ENCODE peak calls at places on chromosomes 3 and 15, in five cellular contexts. B, U, I, L and J are unnamed samples.

GRCh38 chr3:96966181-96966929 is 152.0 kb downstream of the EPHA6 start:
- DNase-seq in B (no peak), L (no peak), I (no peak), U (no peak), J (no peak)

GRCh38 chr3:58999134-58999778 is 50.6 kb downstream of the CFAP20DC start:
- DNase-seq in B (peak; percentile 33), I (peak; percentile 44), U (no peak), L (no peak), J (no peak)

GRCh38 chr3:194064380-194065118 is 71.4 kb upstream of the HES1 start:
- DNase-seq in B (no peak), I (no peak), L (no peak), U (no peak), J (no peak)

GRCh38 chr3:49454457-49454856 is 15.6 kb upstream of the DAG1 start:
- DNase-seq in U (peak; percentile 78), B (no peak), I (no peak), L (no peak), J (no peak)

GRCh38 chr3:141998674-141999290 is 122.3 kb downstream of the ATP1B3 start:
- DNase-seq in L (no peak), I (peak; percentile 42), B (peak; percentile 35), U (peak; percentile 35), J (no peak)

GRCh38 chr15:90082140-90082713 is 20.0 kb downstream of the IDH2 start:
- DNase-seq in L (no peak), U (no peak), I (no peak), B (no peak), J (no peak)

GRCh38 chr3:171488479-171488878 is 28.3 kb upstream of the TNIK start:
- DNase-seq in L (no peak), I (no peak), B (no peak), U (no peak), J (no peak)

GRCh38 chr15:73004462-73004861 is 47.8 kb upstream of the NEO1 start:
- DNase-seq in L (no peak), U (no peak), I (no peak), B (no peak), J (no peak)

GRCh38 chr3:119664370-119664769 is 4.0 kb upstream of the POPDC2 start:
- DNase-seq in U (no peak), I (peak; percentile 14), L (no peak), B (no peak), J (no peak)

GRCh38 chr3:44072601-44073540 is 168.8 kb upstream of the TOPAZ1 start:
- DNase-seq in L (no peak), U (no peak), B (no peak), I (no peak), J (no peak)

GRCh38 chr3:141151439-141151838 is 80.2 kb upstream of the PXYLP1 start:
- DNase-seq in L (no peak), I (peak; percentile 45), B (no peak), U (peak; percentile 23), J (no peak)

GRCh38 chr15:90000175-90000923 is 775 bp upstream of the ZNF710 start:
- DNase-seq in B (peak; percentile 15), U (no peak), L (no peak), I (peak; percentile 28), J (peak; percentile 81)

GRCh38 chr15:64911317-64912186 is at the start of gene ANKDD1A:
- DNase-seq in L (no peak), I (peak; percentile 28), B (peak; percentile 27), U (peak; percentile 69), J (peak; percentile 69)

GRCh38 chr15:37900286-37901221 is 33.9 kb upstream of the TMCO5A start:
- DNase-seq in U (peak; percentile 38), I (peak; percentile 23), L (no peak), B (peak; percentile 84), J (no peak)

GRCh38 chr3:140910860-140911259 is 30.8 kb upstream of the SLC25A36 start:
- DNase-seq in B (peak; percentile 7), U (peak; percentile 47), L (no peak), I (peak; percentile 20), J (no peak)

GRCh38 chr3:26962419-26963355 is 340.1 kb downstream of the LRRC3B start:
- DNase-seq in B (no peak), I (no peak), L (no peak), U (no peak), J (no peak)

GRCh38 chr3:10444511-10444910 is 60.9 kb downstream of the ATP2B2 start:
- DNase-seq in L (no peak), B (no peak), U (no peak), I (no peak), J (no peak)

GRCh38 chr3:77325702-77326101 is 285.8 kb downstream of the ROBO2 start:
- DNase-seq in L (no peak), B (no peak), U (no peak), I (no peak), J (no peak)

GRCh38 chr3:52784021-52784621 is 6.7 kb downstream of the ITIH1 start:
- DNase-seq in B (no peak), I (no peak), L (no peak), U (no peak), J (no peak)

GRCh38 chr3:130969621-130970020 is 57.0 kb downstream of the ASTE1 start:
- DNase-seq in I (no peak), B (no peak), U (peak; percentile 83), L (no peak), J (no peak)

GRCh38 chr15:26691249-26691648 is 81.6 kb downstream of the GABRB3 start:
- DNase-seq in L (no peak), I (no peak), B (no peak), U (no peak), J (no peak)

GRCh38 chr15:66269326-66270090 is 16.0 kb upstream of the MEGF11 start:
- DNase-seq in I (no peak), B (peak; percentile 71), U (peak; percentile 52), L (no peak), J (peak; percentile 68)

GRCh38 chr3:112604536-112604935 is 36.4 kb downstream of the CCDC80 start:
- DNase-seq in I (peak; percentile 94), L (no peak), U (no peak), B (peak; percentile 86), J (no peak)

GRCh38 chr3:183895296-183895695 is 10.6 kb upstream of the PARL start:
- DNase-seq in B (peak; percentile 55), U (peak; percentile 70), L (no peak), I (peak; percentile 73), J (no peak)

GRCh38 chr15:90106522-90107117 is 4.4 kb upstream of the IDH2 start:
- DNase-seq in B (peak; percentile 45), I (peak; percentile 55), L (no peak), U (peak; percentile 54), J (no peak)

GRCh38 chr3:33141006-33141405 is 27.2 kb downstream of the CRTAP start:
- DNase-seq in I (no peak), L (no peak), U (no peak), B (no peak), J (no peak)

GRCh38 chr15:82873000-82873680 is 63.7 kb downstream of the WHAMM start:
- DNase-seq in I (no peak), U (no peak), B (no peak), L (no peak), J (no peak)

GRCh38 chr15:94845391-94845718 is 614.0 kb downstream of the MCTP2 start:
- DNase-seq in I (no peak), L (no peak), B (no peak), U (no peak), J (no peak)
- H3K4me3 ChIP-seq in I (no peak overlapping the region), L (no peak overlapping the region), B (no peak overlapping the region), U (no peak overlapping the region), J (no peak overlapping the region)

GRCh38 chr3:185822957-185823279 is 1.9 kb downstream of the IGF2BP2 start:
- DNase-seq in L (no peak), B (no peak), I (no peak), U (peak; percentile 36), J (no peak)

GRCh38 chr3:185824051-185824466 is 783 bp downstream of the IGF2BP2 start:
- DNase-seq in L (no peak), B (no peak), U (peak; percentile 25), I (no peak), J (peak; percentile 64)

GRCh38 chr3:185823280-185824044 is 1.4 kb downstream of the IGF2BP2 start:
- DNase-seq in U (peak; percentile 42), I (no peak), B (peak; percentile 41), L (peak; percentile 20), J (peak; percentile 69)

GRCh38 chr3:185820973-185821758 is 3.7 kb downstream of the IGF2BP2 start:
- DNase-seq in U (peak; percentile 82), I (peak; percentile 87), B (peak; percentile 95), L (no peak), J (no peak)

DNA sequence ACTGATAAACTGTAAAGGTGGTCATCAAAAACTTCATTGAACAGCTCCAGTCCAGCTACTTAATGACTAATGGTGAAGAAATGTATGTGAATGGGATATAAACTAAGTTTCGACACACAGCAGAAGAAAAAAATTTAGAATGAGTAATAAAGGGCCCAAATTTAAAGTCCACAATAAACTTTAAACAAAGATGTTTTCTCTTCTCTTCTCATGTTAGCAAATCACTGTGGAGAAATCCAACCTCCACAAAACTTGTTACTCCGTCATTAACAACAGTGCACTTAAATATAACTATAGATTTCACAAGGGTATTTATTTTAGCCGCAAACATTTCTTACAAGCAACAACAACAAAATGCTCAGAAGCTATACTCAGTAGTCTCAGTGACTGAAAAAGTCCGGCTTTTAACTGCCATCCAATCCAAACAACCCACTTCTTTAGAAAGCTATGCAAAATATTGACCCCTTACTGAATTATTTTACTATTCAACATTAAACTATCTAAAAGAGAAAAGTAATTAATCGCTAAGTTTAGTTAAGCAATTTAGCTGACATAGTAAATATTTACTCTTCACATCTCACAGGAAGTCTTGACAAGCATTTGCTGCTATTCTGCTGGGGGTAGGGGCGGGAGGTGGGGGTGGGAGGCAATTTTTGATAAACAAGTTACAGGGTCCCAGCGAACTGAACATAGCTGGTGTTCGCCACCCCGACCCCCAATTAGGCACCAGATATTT is 2.5 kb downstream of the IGF2BP2 start:
- DNase-seq in B (peak; percentile 87), L (no peak), U (peak; percentile 68), I (peak; percentile 75), J (no peak)
- H3K4me3 ChIP-seq in B (peak overlapping the region; percentile 88), L (no peak overlapping the region), U (no peak overlapping the region), I (peak overlapping the region; percentile 87), J (no peak overlapping the region)

DNA sequence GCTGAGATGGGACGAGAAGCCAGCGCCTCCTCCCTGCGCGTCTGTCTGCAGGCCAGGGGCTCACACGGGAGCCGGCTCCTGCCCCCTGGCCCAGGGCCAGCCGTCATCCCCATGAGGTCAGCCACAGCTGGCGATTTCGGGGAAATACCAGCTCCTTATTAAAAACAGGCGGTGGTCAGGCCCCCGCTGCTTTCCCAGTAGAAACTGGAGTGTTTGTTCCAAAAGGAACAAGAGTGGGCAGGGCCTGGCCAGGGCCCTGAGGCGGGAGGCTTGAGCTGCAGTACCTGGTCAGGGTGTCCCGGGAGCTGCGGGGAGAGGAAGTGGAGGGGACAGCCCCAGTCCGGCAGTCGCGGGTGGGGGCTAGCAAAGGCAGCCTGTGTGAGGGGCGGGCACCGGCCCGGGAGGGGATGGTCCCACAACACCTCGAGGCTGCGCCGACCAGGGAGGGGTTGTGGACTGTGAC is 17.8 kb downstream of the MYL3 start:
- DNase-seq in I (peak; percentile 82), L (peak; percentile 56), B (peak; percentile 62), U (peak; percentile 54), J (no peak)
- H3K4me3 ChIP-seq in I (peak overlapping the region; percentile 48), L (peak overlapping the region; percentile 31), B (peak overlapping the region; percentile 23), U (peak overlapping the region; percentile 61), J (no peak overlapping the region)

DNA sequence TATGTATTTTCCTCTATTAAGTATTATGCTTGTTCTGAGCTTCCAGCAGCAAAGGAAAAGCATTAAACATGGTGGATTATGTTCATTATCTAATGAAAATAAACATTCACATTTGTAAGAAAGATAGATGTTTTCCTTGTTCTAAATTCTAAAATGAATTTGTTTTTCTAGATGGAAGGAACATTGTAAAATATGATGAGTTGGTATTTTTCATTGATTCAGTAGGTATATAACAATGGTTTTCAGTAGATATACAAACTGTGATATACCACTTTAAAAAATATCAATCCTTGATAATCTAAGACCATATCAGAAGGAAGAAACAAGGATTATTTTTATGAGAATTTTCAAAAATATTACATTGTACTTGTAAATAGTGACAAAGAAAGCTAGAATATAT is 290.6 kb upstream of the GOLIM4 start:
- DNase-seq in L (no peak), U (no peak), I (no peak), B (no peak), J (no peak)
- H3K4me3 ChIP-seq in L (no peak overlapping the region), U (no peak overlapping the region), I (no peak overlapping the region), B (no peak overlapping the region), J (no peak overlapping the region)